ENCODE peak calls at places on chromosomes 3 and 15, in five cellular contexts. E, S, G, B and J are unnamed samples.

GRCh38 chr15:55282284-55282833 is 7.3 kb downstream of the RAB27A start:
- DNase-seq in B (no peak), G (no peak), E (no peak), S (no peak), J (peak; percentile 84)

GRCh38 chr3:16595778-16596177 is 9.4 kb downstream of the DAZL start:
- DNase-seq in E (no peak), B (no peak), G (no peak), S (no peak), J (no peak)

GRCh38 chr15:29822685-29823459 is 604 bp upstream of the TJP1 start:
- DNase-seq in G (peak; percentile 78), B (peak; percentile 54), E (peak; percentile 48), S (no peak), J (peak; percentile 83)

GRCh38 chr3:195059006-195059350 is 212.0 kb downstream of the XXYLT1 start:
- DNase-seq in G (peak; percentile 75), B (no peak), S (no peak), E (no peak), J (no peak)

GRCh38 chr3:61966200-61966599 is 404.8 kb downstream of the PTPRG start:
- DNase-seq in E (no peak), G (no peak), S (no peak), B (no peak), J (peak; percentile 4)

GRCh38 chr3:13192471-13193213 is 119.4 kb upstream of the IQSEC1 start:
- DNase-seq in G (no peak), B (no peak), S (no peak), E (peak; percentile 16), J (peak; percentile 6)

GRCh38 chr3:124867511-124867910 is 19.7 kb downstream of the ITGB5 start:
- DNase-seq in G (no peak), B (no peak), S (no peak), E (no peak), J (no peak)

GRCh38 chr3:60010778-60011177 is 961.0 kb upstream of the CFAP20DC start:
- DNase-seq in E (no peak), G (no peak), S (peak; percentile 52), B (no peak), J (no peak)

GRCh38 chr15:94542391-94542790 is 311.0 kb downstream of the MCTP2 start:
- DNase-seq in E (no peak), S (no peak), G (no peak), B (no peak), J (no peak)

GRCh38 chr15:55457401-55458022 is 49.2 kb downstream of the PIERCE2 start:
- DNase-seq in S (no peak), G (no peak), E (no peak), B (no peak), J (no peak)

GRCh38 chr15:70566989-70567388 is 196.4 kb downstream of the UACA start:
- DNase-seq in S (no peak), G (no peak), B (peak; percentile 48), E (no peak), J (no peak)

GRCh38 chr3:151268267-151269235 is 9.8 kb downstream of the P2RY14 start:
- DNase-seq in S (peak; percentile 26), G (no peak), B (peak; percentile 62), E (no peak), J (peak; percentile 28)

GRCh38 chr3:32325957-32326356 is 65.7 kb upstream of the CMTM7 start:
- DNase-seq in S (no peak), G (no peak), B (no peak), E (no peak), J (no peak)

GRCh38 chr15:43514241-43515057 is 3.0 kb upstream of the MAP1A start:
- DNase-seq in S (no peak), B (no peak), E (peak; percentile 52), G (peak; percentile 80), J (peak; percentile 49)

GRCh38 chr15:58471341-58471740 is 39.5 kb downstream of the LIPC start:
- DNase-seq in E (no peak), G (no peak), S (no peak), B (no peak), J (no peak)

GRCh38 chr15:84955089-84955848 is 26.4 kb upstream of the PDE8A start:
- DNase-seq in B (peak; percentile 56), E (peak; percentile 76), S (peak; percentile 39), G (peak; percentile 77), J (peak; percentile 78)

GRCh38 chr3:24396338-24396737 is 98.3 kb downstream of the THRB start:
- DNase-seq in G (no peak), E (no peak), B (no peak), S (no peak), J (no peak)

GRCh38 chr15:60704717-60705116 is 225.8 kb upstream of the ICE2 start:
- DNase-seq in S (no peak), B (no peak), G (no peak), E (no peak), J (no peak)

GRCh38 chr3:177005718-177006405 is 191.4 kb downstream of the TBL1XR1 start:
- DNase-seq in G (no peak), B (no peak), E (no peak), S (no peak), J (no peak)

GRCh38 chr3:59982510-59982909 is 932.7 kb upstream of the CFAP20DC start:
- DNase-seq in S (no peak), B (no peak), E (no peak), G (no peak), J (no peak)

GRCh38 chr3:195763248-195763830 is 42.6 kb downstream of the MUC20 start:
- DNase-seq in E (no peak), S (no peak), B (no peak), G (peak; percentile 8), J (no peak)

GRCh38 chr3:128146201-128146600 is 7.1 kb upstream of the EEFSEC start:
- DNase-seq in E (no peak), B (no peak), S (no peak), G (no peak), J (no peak)

GRCh38 chr15:82414536-82415191 is 15.0 kb upstream of the GOLGA6L9 start:
- DNase-seq in B (no peak), E (no peak), S (no peak), G (no peak), J (peak; percentile 48)

GRCh38 chr15:99125061-99125990 is 20.4 kb downstream of the SYNM start:
- DNase-seq in S (no peak), G (no peak), B (no peak), E (no peak), J (no peak)

GRCh38 chr3:43583481-43583880 is 38.3 kb downstream of the ANO10 start:
- DNase-seq in G (no peak), S (no peak), B (no peak), E (peak; percentile 7), J (no peak)

GRCh38 chr15:48954538-48954937 is 9.2 kb downstream of the SHC4 start:
- DNase-seq in S (no peak), B (no peak), E (no peak), G (peak; percentile 44), J (peak; percentile 20)

GRCh38 chr3:106086636-106087035 is 217.8 kb upstream of the CBLB start:
- DNase-seq in S (no peak), E (no peak), G (no peak), B (no peak), J (no peak)

GRCh38 chr15:101495334-101496197 is 6.1 kb upstream of the PCSK6 start:
- DNase-seq in B (no peak), G (no peak), S (no peak), E (no peak), J (no peak)

GRCh38 chr15:90642464-90643300 is 74.5 kb upstream of the BLM start:
- DNase-seq in E (no peak), G (no peak), B (no peak), S (no peak), J (no peak)